ENCODE peak calls at places on chromosomes 1 and 21, in ten cellular contexts. G is CD8-positive, alpha-beta T cell; X is psoas muscle; A is tibial artery; H is fibroblast of lung; J is neural progenitor cell; S is hepatocyte; D is MM.1S; W is uterus; C is transverse colon. P is an unnamed sample.
A peak's percentile ranks its signal among the peaks of the same experiment; 100 is the strongest.

GRCh38 chr1:150484431-150484830 is 2.8 kb upstream of the TARS2 start:
- DNase-seq in G (no peak), X (no peak), A (no peak), H (no peak), J (no peak), S (no peak), D (no peak), W (no peak), C (no peak), P (peak; percentile 95)

GRCh38 chr1:186082235-186082937 is 292.7 kb downstream of the TPR start:
- DNase-seq in G (peak; percentile 0), X (peak; percentile 77), A (peak; percentile 86), H (peak; percentile 76), J (peak; percentile 41), S (peak; percentile 85), D (no peak), W (peak; percentile 32), C (peak; percentile 86), P (peak; percentile 83)

GRCh38 chr1:18495635-18496034 is 14.9 kb downstream of the KLHDC7A start:
- DNase-seq in G (no peak), X (no peak), A (no peak), H (no peak), J (no peak), S (no peak), D (no peak), W (no peak), C (no peak), P (no peak)

GRCh38 chr1:14486401-14487110 is 111.9 kb upstream of the KAZN start:
- DNase-seq in G (no peak), X (no peak), A (peak; percentile 70), H (peak; percentile 86), J (no peak), S (no peak), D (no peak), W (no peak), C (no peak), P (peak; percentile 92)

GRCh38 chr21:44093761-44094160 is 13.4 kb upstream of the PWP2 start:
- DNase-seq in G (no peak), X (no peak), A (peak; percentile 27), H (no peak), J (peak; percentile 1), S (no peak), D (no peak), W (no peak), C (peak; percentile 79), P (no peak)

GRCh38 chr1:206041640-206042039 is 11.3 kb upstream of the RHEX start:
- DNase-seq in G (no peak), X (no peak), A (no peak), H (no peak), J (peak; percentile 16), S (peak; percentile 50), D (no peak), W (no peak), C (no peak), P (no peak)

GRCh38 chr1:175969236-175969635 is 225.8 kb upstream of the TNR start:
- DNase-seq in G (no peak), X (no peak), A (no peak), H (no peak), J (no peak), S (peak; percentile 13), D (no peak), W (no peak), C (no peak), P (no peak)

GRCh38 chr1:173392895-173393654 is 84.1 kb upstream of the PRDX6 start:
- DNase-seq in G (no peak), X (no peak), A (no peak), H (peak; percentile 89), J (no peak), S (peak; percentile 39), D (no peak), W (no peak), C (no peak), P (peak; percentile 79)

GRCh38 chr1:114490235-114490634 is 20.8 kb downstream of the TRIM33 start:
- DNase-seq in G (no peak), X (no peak), A (no peak), H (no peak), J (no peak), S (no peak), D (no peak), W (no peak), C (no peak), P (no peak)

GRCh38 chr1:67611841-67612240 is 73.2 kb upstream of the GADD45A start:
- DNase-seq in G (no peak), X (no peak), A (no peak), H (peak; percentile 6), J (no peak), S (no peak), D (no peak), W (no peak), C (no peak), P (no peak)

GRCh38 chr1:30798954-30799491 is 41.4 kb upstream of the LAPTM5 start:
- DNase-seq in G (no peak), X (no peak), A (no peak), H (no peak), J (no peak), S (no peak), D (no peak), W (no peak), C (no peak), P (no peak)

DNA sequence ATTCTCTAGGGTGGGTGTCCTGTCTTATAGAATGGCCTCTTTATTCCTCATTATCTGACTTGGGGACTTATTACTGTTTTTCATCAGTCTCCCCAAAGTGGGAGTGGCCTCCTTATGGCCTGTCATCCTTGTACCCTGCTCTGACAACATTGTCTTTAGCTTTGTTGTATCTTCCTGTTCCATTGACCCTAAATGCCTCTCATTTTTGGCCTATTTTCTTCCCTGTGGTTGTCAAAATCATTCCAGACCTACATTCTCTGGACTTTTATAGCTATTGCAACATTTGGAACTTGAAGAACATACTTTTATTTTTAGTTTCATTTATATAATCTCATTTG is 9.7 kb downstream of the SFT2D2 start:
- DNase-seq in G (no peak), X (no peak), A (no peak), H (no peak), J (no peak), S (no peak), D (no peak), W (no peak), C (no peak), P (no peak)
- TF ChIP-seq CTCF in G (peak; percentile 7), X (no peak), A (no peak), H (no peak), J (no peak), S (no peak), D (no peak), W (no peak), C (no peak), P (no peak)

DNA sequence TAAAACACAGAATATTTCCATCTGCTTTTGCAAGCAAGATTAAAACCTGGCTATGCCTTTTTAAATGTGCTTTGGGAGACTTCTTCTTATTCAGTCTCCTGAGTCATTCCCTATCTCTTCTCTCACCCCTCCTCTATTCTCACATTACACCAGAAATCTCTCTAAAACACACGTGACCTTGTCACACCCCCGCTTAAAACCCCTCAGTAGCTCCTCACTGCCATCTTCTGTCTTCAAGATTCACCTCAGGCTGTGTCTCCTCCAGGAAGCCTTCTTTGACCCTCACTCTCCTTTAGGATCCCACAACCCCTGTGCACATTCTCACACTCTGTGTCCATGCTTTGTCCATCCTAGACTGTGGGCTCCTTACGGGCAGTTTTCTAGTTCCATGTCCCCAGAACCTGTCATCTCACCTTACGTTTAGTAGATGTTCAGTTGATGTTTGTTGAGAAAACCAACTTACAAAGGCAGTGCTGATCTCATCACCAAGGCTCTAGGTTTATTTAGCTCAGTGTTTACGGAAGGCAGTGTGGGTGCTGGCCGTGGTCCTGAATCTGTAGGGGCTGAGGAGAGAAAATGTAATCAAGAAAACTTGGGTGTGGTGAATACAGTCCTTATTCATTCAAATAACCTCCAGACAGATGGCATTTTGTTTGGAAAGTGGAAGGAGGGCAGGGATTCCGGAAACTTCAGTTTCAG is 143.5 kb downstream of the DMRTA2 start:
- DNase-seq in G (no peak), X (no peak), A (no peak), H (no peak), J (peak; percentile 31), S (peak; percentile 52), D (no peak), W (no peak), C (no peak), P (no peak)
- H3K27ac ChIP-seq in G (no peak overlapping the region), X (no peak overlapping the region), A (no peak overlapping the region), H (no peak overlapping the region), J (no peak overlapping the region), S (no peak overlapping the region), D (no peak overlapping the region), W (no peak overlapping the region), C (no peak overlapping the region), P (no peak overlapping the region)

GRCh38 chr1:61293986-61294504 is 211.7 kb downstream of the NFIA start:
- DNase-seq in G (no peak), X (no peak), A (no peak), H (peak; percentile 52), J (no peak), S (no peak), D (no peak), W (no peak), C (no peak), P (no peak)

GRCh38 chr1:61295818-61296537 is 213.6 kb downstream of the NFIA start:
- DNase-seq in G (no peak), X (no peak), A (no peak), H (no peak), J (no peak), S (no peak), D (no peak), W (no peak), C (no peak), P (no peak)

GRCh38 chr1:61293197-61293596 is 210.8 kb downstream of the NFIA start:
- DNase-seq in G (no peak), X (no peak), A (no peak), H (no peak), J (no peak), S (no peak), D (no peak), W (no peak), C (no peak), P (peak; percentile 83)

GRCh38 chr1:61297887-61298286 is 215.5 kb downstream of the NFIA start:
- DNase-seq in G (no peak), X (no peak), A (no peak), H (no peak), J (no peak), S (no peak), D (no peak), W (no peak), C (no peak), P (no peak)

GRCh38 chr1:61294828-61295428 is 212.6 kb downstream of the NFIA start:
- DNase-seq in G (no peak), X (no peak), A (no peak), H (no peak), J (no peak), S (no peak), D (no peak), W (no peak), C (no peak), P (no peak)
- H3K4me1 ChIP-seq in G (no peaks in the 10 kb centered on the region), X (peaks cover 17% of the 10 kb centered on the region), A (peaks cover 31% of the 10 kb centered on the region), H (no peaks in the 10 kb centered on the region), J (peaks cover 35% of the 10 kb centered on the region), S (peaks cover 16% of the 10 kb centered on the region), D (no peaks in the 10 kb centered on the region), W (no peaks in the 10 kb centered on the region), C (peaks cover 11% of the 10 kb centered on the region), P (peaks cover 18% of the 10 kb centered on the region)

DNA sequence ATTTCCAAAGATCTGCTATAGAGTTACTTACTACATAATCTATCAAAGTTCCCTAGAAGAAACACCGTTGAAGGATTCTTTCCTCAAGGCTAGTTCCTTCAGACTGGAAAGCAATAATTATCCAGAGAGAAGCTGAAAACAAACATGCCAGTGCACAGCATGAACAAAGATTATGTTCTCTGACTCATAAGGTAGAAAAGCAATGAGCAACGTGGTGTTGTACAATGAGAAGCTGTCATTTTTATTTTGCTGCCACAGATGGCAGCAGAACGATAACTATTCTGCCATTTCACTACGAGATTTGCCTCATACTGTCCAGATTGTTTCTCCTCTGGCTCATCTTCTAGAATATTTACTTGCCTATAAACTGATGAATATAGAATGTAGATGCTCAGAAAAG is 10.7 kb downstream of the EXTL2 start:
- DNase-seq in G (no peak), X (no peak), A (no peak), H (peak; percentile 53), J (no peak), S (peak; percentile 47), D (no peak), W (no peak), C (no peak), P (peak; percentile 73)
- TF ChIP-seq CTCF in G (no peak), X (no peak), A (no peak), H (peak; percentile 1), J (no peak), S (peak; percentile 16), D (no peak), W (no peak), C (no peak), P (peak; percentile 69)